ENCODE peak calls at places on chromosomes 7 and 10, in four cellular contexts. R, M, X and A are unnamed samples.

GRCh38 chr10:3077940-3078630 is 10.7 kb downstream of the PFKP start:
- DNase-seq in R (no peak), M (no peak), X (no peak), A (no peak)

GRCh38 chr10:3054816-3055202 is 12.5 kb upstream of the PFKP start:
- DNase-seq in R (no peak), M (no peak), X (no peak), A (no peak)

GRCh38 chr10:113539789-113540188 is 13.1 kb upstream of the HABP2 start:
- DNase-seq in R (no peak), M (no peak), X (peak; percentile 36), A (no peak)

GRCh38 chr7:28759373-28760013 is 198.6 kb downstream of the TRIL start:
- DNase-seq in R (no peak), M (no peak), X (peak; percentile 80), A (no peak)

GRCh38 chr10:47388879-47389278 is 4.8 kb upstream of the ZNF488 start:
- DNase-seq in R (no peak), M (no peak), X (no peak), A (no peak)

GRCh38 chr10:65570143-65571010 is 1355.5 kb upstream of the LRRTM3 start:
- DNase-seq in R (no peak), M (peak; percentile 68), X (peak; percentile 16), A (no peak)

GRCh38 chr10:93711891-93712290 is 9.5 kb upstream of the FRA10AC1 start:
- DNase-seq in R (no peak), M (no peak), X (no peak), A (no peak)

GRCh38 chr10:96834121-96834520 is 2.0 kb downstream of the LCOR start:
- DNase-seq in R (no peak), M (no peak), X (peak; percentile 28), A (no peak)

GRCh38 chr7:102992820-102993531 is 80.2 kb downstream of the LRRC17 start:
- DNase-seq in R (no peak), M (no peak), X (peak; percentile 87), A (no peak)

DNA sequence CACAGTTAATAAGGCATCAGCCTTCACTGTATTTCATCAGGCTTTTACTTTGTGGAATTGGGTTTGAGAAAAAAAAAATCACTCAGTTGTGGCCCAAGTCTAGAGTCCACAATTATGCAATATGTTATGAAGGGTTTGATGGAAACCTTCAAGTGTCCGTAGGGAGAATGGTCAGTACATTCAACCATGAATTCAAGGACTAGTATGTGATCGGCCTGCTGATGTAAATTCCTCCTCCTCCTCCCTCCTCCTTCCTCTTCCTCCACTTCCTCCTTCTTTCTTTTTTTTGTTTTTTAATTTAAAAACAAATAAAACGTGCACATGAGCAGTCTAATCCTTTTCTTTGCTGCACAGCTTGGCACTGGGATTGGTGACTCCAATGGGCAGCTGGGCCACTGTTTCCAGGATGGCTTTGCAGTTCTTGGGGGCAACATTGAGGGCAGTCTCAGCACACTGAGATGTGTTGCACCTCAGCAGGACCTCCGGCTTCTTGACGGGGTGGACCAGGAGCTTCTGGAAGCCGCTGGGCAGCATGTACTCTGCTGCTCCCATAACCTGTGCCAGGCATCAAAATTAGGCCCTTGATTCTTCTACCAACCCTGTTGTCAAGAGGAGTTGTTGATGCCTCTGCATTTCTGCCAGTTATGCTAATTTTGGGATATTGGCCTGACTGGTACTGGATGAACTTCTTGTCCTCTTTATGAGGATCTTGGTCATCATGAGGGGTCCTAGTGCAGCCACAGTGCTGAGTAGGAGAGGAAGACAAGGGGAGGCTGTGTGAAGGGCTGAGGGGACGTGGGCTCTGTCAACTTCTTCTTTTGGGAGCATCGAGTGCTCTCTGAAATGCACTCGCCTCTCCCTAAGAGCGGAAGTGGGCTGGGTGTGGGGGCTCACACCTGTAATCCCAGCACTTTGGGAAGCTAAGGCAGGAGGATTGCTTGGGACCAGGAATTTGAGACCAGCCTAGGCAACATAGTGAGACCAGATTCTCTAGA is 9.3 kb upstream of the IL2RA start:
- DNase-seq in R (no peak), M (no peak), X (no peak), A (peak; percentile 57)
- TF ChIP-seq CTCF in R (no peak), M (no peak), X (no peak), A (no peak)

DNA sequence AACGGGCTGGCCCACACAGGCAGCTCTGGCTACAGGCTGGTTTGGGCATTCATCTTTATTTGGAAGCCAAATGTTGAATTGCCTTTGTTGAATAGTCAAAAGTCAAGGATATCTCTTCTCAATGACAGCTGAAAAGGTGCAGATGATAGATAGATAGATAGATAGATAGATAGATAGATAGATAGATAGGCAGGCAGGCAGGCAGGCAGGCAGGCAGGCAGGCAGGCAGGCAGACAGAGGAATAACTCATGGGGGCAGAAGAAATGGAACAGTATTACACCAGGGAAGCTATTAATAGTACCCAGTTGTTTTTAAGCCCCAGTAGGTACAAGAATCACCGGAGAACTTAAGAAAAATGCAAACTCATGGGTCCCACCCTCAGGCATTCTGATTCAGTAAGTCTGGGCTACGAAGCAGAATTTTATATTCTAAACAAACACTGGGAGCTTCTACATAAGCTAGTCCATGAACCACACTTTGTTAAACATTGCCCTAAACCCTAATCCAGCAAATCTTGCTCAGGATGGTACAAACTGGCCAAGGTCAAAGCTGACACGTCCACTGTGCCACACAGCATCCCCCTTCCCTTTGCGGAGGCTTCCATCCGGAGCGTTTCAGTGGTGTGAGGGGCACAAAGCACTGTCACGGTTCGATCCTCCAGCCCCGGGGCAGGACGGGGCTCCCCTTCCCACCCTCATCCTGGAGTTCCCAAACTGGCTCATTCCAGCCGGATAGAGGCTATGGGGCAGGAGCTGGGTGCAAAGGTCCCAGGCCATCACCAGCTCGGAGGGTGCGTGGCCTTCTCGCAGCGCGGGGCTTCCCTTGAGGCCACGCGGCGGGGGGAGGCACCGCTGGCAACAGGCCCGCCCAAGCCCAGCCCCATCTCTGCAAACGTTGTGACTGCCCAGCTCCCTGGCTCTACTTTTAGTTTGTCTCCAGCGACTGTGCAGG is 6.7 kb downstream of the PRKAG2 start:
- DNase-seq in R (no peak), M (no peak), X (no peak), A (no peak)
- TF ChIP-seq POLR2A in R (no peak), M (no peak), X (no peak), A (no peak)

GRCh38 chr10:49367600-49367999 is 28.3 kb downstream of the DRGX start:
- DNase-seq in R (no peak), M (no peak), X (no peak), A (peak; percentile 60)
- TF ChIP-seq CTCF in R (no peak), M (no peak), X (no peak), A (no peak)

DNA sequence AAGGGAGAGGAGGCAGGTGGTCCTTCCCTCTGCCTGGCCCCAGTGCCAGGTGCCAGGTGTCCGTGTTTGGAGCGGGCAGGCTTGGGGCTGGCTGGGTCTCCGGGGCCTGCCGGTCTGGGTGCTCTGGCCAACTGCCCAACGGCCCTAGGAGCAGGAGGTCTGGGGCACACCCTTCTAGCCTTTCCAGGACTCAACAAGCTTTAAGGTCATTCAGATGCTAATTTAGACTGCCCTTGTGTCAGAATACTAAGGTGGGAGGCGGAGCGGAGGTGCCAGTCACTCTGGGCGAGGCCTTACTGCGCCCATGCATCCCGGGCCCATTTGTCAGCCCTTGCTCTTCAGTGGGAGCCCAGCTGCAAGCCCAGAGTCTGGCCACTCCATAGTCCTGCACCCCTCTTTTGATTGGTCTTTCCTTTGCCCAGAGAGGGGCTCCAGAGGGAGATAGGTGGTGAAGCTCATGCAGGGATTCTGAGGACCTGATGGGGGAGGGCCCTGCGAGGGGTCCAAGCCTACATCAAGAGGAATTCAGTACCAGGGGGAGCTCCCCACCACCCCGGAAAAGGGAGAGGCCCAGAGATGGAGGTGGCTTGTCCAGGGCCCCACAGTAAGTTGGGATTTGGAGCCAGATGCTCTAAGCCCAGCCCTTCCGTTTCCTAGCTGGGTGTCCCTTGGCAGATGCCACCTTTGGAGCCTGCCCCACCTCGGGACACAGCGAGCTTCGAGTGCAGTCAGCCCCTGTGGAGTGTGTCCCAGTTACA is 1.3 kb downstream of the PGAM2 start:
- DNase-seq in R (no peak), M (peak; percentile 45), X (no peak), A (no peak)
- TF ChIP-seq POLR2A in R (no peak), M (no peak), X (no peak), A (no peak)